ENCODE peak calls at places on chromosome 16, in four cellular contexts. One of them, this sample, is unnamed.

GRCh38 chr16:56938664-56939513 is 6.9 kb downstream of the HERPUD1 start:
- DNase-seq in IMR-90: no peak
- DNase-seq in fibroblast of lung: no peak
- DNase-seq in GM12878: no peak
- DNase-seq in this sample: no peak

GRCh38 chr16:10552998-10553491 is 27.4 kb downstream of the EMP2 start:
- DNase-seq in fibroblast of lung: no peak
- DNase-seq in IMR-90: no peak
- DNase-seq in GM12878: peak
- DNase-seq in this sample: no peak

GRCh38 chr16:89864421-89864820 is 9.0 kb upstream of the TCF25 start:
- DNase-seq in fibroblast of lung: no peak
- DNase-seq in GM12878: no peak
- DNase-seq in IMR-90: peak
- DNase-seq in this sample: peak

GRCh38 chr16:17476414-17477259 is 5.9 kb upstream of the XYLT1 start:
- DNase-seq in IMR-90: peak
- DNase-seq in GM12878: no peak
- DNase-seq in fibroblast of lung: peak
- DNase-seq in this sample: peak

GRCh38 chr16:49961087-49961486 is 63.9 kb upstream of the CNEP1R1 start:
- DNase-seq in fibroblast of lung: peak
- DNase-seq in IMR-90: peak
- DNase-seq in GM12878: no peak
- DNase-seq in this sample: peak

GRCh38 chr16:3687792-3688191 is 29.5 kb downstream of the TRAP1 start:
- DNase-seq in GM12878: no peak
- DNase-seq in IMR-90: no peak
- DNase-seq in fibroblast of lung: no peak
- DNase-seq in this sample: no peak

GRCh38 chr16:54242199-54242598 is 44.4 kb downstream of the IRX3 start:
- DNase-seq in fibroblast of lung: no peak
- DNase-seq in IMR-90: no peak
- DNase-seq in GM12878: no peak
- DNase-seq in this sample: no peak

GRCh38 chr16:65667013-65667578 is 545.2 kb upstream of the CDH11 start:
- DNase-seq in IMR-90: peak
- DNase-seq in GM12878: no peak
- DNase-seq in fibroblast of lung: peak
- DNase-seq in this sample: peak

GRCh38 chr16:51151435-51151950 is 423 bp upstream of the SALL1 start:
- DNase-seq in IMR-90: peak
- DNase-seq in GM12878: no peak
- DNase-seq in fibroblast of lung: peak
- DNase-seq in this sample: peak

GRCh38 chr16:2979669-2980226 is 498 bp downstream of the PKMYT1 start:
- DNase-seq in GM12878: no peak
- DNase-seq in fibroblast of lung: no peak
- DNase-seq in IMR-90: peak
- DNase-seq in this sample: peak

GRCh38 chr16:89861648-89862047 is 11.7 kb upstream of the TCF25 start:
- DNase-seq in fibroblast of lung: no peak
- DNase-seq in IMR-90: no peak
- DNase-seq in GM12878: no peak
- DNase-seq in this sample: peak

GRCh38 chr16:3554351-3554928 is 22.8 kb downstream of the NLRC3 start:
- DNase-seq in IMR-90: no peak
- DNase-seq in GM12878: no peak
- DNase-seq in fibroblast of lung: no peak
- DNase-seq in this sample: no peak

GRCh38 chr16:69865701-69866100 is 85.4 kb upstream of the CLEC18A start:
- DNase-seq in IMR-90: peak
- DNase-seq in GM12878: no peak
- DNase-seq in fibroblast of lung: peak
- DNase-seq in this sample: peak

GRCh38 chr16:14364112-14364385 is 266.0 kb downstream of the PARN start:
- DNase-seq in GM12878: no peak
- DNase-seq in IMR-90: no peak
- DNase-seq in fibroblast of lung: no peak
- DNase-seq in this sample: no peak

GRCh38 chr16:14365200-14365851 is 264.7 kb downstream of the PARN start:
- DNase-seq in GM12878: no peak
- DNase-seq in IMR-90: no peak
- DNase-seq in fibroblast of lung: no peak
- DNase-seq in this sample: no peak

GRCh38 chr16:14360326-14361037 is 269.6 kb downstream of the PARN start:
- DNase-seq in GM12878: no peak
- DNase-seq in IMR-90: no peak
- DNase-seq in fibroblast of lung: no peak
- DNase-seq in this sample: no peak

GRCh38 chr16:14364386-14365199 is 265.5 kb downstream of the PARN start:
- DNase-seq in GM12878: no peak
- DNase-seq in IMR-90: peak
- DNase-seq in fibroblast of lung: peak
- DNase-seq in this sample: peak

GRCh38 chr16:14362774-14363371 is 267.2 kb downstream of the PARN start:
- DNase-seq in IMR-90: peak
- DNase-seq in fibroblast of lung: peak
- DNase-seq in GM12878: no peak
- DNase-seq in this sample: peak
- H2AFZ ChIP-seq in IMR-90: peak
- H2AFZ ChIP-seq in fibroblast of lung: no peak
- H2AFZ ChIP-seq in GM12878: no peak
- H2AFZ ChIP-seq in this sample: peak

DNA sequence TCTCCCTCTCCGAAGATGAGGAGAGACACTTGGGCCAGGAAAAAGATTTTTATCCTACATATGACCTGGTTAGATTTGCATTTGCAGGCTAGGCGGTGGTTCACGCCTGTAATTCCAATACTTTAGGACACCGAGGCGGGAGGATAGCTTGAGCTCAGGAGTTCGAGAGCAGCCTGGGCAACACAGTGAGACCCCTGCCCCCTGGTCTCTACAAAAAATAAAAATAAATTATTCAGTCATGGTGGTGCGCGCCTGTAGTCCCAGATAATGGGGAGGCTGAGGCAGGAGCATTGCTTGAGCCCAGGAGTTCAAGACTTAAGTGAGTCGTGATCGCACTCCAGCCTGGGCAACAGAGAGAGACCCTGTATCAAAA is 7.9 kb upstream of the THAP11 start:
- DNase-seq in GM12878: no peak
- DNase-seq in fibroblast of lung: no peak
- DNase-seq in IMR-90: no peak
- DNase-seq in this sample: no peak
- H2AFZ ChIP-seq in GM12878: peak
- H2AFZ ChIP-seq in fibroblast of lung: peak
- H2AFZ ChIP-seq in IMR-90: peak
- H2AFZ ChIP-seq in this sample: peak

GRCh38 chr16:13081825-13082224 is 180.4 kb downstream of the SHISA9 start:
- DNase-seq in IMR-90: no peak
- DNase-seq in GM12878: no peak
- DNase-seq in fibroblast of lung: no peak
- DNase-seq in this sample: no peak

GRCh38 chr16:13083687-13084086 is 182.3 kb downstream of the SHISA9 start:
- DNase-seq in fibroblast of lung: no peak
- DNase-seq in GM12878: no peak
- DNase-seq in IMR-90: no peak
- DNase-seq in this sample: no peak

DNA sequence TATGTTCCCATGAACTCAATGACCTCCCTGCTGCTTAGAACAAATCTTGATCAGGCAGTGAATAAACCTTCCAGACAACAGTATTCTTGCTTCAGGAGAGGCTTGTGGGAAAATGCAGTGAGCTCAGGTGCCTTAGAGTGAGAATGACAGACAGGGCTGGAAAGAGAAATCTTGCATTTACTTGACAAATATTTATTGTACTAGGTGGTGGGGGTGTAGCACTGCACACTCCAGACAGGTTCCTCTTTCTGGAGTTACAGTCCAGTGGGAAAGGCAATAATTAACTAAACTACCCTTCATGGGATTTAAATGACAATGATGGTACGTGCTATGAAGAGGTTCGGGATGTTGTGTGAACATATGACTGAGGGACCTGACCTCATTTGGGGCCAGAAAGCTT is 182.9 kb downstream of the SHISA9 start:
- DNase-seq in IMR-90: no peak
- DNase-seq in fibroblast of lung: no peak
- DNase-seq in GM12878: no peak
- DNase-seq in this sample: no peak
- H2AFZ ChIP-seq in IMR-90: no peak
- H2AFZ ChIP-seq in fibroblast of lung: no peak
- H2AFZ ChIP-seq in GM12878: no peak
- H2AFZ ChIP-seq in this sample: no peak

DNA sequence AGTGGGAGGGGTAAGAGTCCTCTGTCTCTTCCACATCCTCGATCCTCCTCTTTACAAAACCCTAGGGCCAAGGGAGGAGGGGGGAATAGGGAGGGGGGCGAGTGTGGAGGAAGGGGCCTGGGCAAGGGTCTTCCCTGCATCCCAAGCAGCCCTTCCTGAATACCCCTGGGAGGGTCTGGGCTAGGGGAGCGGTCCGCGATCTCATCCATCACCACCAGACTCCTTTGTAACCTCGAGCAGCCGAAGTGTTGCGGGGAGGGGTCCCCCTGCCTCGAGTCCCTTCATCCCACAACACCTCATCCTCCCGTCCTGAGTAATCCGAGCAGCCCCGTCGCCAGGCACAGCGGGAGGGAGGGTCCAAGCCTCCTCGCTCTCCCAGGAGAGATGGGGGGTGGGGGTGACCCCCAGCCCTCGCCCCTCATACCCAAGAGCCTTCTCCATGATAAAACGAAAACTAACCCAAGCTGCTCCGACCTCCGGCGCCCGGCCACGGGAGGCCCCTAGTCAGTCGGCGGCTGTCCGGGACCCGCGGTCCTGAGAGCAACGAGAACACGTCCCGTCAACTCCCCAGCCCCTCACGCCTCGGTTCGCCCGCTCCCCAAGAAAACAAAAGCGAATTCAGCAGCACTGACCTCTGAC is 468 bp downstream of the SMPD3 start:
- DNase-seq in IMR-90: no peak
- DNase-seq in GM12878: no peak
- DNase-seq in fibroblast of lung: no peak
- DNase-seq in this sample: no peak
- H2AFZ ChIP-seq in IMR-90: peak
- H2AFZ ChIP-seq in GM12878: no peak
- H2AFZ ChIP-seq in fibroblast of lung: no peak
- H2AFZ ChIP-seq in this sample: no peak

DNA sequence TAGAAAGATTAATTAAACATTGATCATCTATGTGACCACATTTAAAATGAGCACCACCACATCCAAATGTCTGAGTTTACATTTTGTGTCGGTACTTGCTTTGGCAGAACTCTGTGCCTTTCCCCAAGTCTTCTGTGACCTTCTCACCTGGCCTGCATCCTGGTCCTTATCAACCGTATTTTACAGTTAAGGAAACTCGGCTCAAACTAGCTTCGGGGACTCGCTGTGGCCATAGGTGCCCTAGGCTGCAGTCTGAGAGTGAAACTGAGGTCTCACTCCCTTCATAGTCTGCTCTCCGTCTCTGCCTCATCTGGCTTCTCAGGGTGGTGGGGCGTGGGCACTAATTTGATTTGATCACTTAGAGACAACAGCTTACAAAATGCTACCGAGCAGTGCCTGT is 555.5 kb downstream of the WWOX start:
- DNase-seq in fibroblast of lung: no peak
- DNase-seq in GM12878: no peak
- DNase-seq in IMR-90: no peak
- DNase-seq in this sample: no peak
- H2AFZ ChIP-seq in fibroblast of lung: no peak
- H2AFZ ChIP-seq in GM12878: no peak
- H2AFZ ChIP-seq in IMR-90: no peak
- H2AFZ ChIP-seq in this sample: no peak

DNA sequence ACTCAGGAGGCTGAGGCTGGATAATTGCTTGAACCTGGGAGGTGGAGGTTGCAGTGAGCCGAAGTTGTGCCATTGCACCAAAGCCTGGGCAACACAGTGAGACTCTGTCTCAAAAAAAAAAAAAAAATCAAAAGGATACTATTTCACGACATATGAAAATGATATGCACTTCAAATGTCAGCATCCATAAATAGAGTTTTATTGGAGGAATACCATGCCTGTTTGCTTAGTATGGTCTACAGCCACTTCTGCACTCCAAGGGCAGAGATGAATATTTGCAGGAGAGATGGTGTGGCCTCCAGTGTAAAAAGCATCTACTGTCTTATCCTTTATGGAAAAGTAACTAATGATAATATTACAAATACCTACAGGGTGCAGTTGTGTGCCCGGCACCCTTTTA is 27.2 kb downstream of the ABCC6 start:
- DNase-seq in fibroblast of lung: no peak
- DNase-seq in IMR-90: no peak
- DNase-seq in GM12878: no peak
- DNase-seq in this sample: no peak
- H2AFZ ChIP-seq in fibroblast of lung: no peak
- H2AFZ ChIP-seq in IMR-90: no peak
- H2AFZ ChIP-seq in GM12878: no peak
- H2AFZ ChIP-seq in this sample: no peak

GRCh38 chr16:86555763-86556130 is 712 bp upstream of the MTHFSD start:
- DNase-seq in IMR-90: no peak
- DNase-seq in GM12878: no peak
- DNase-seq in fibroblast of lung: no peak
- DNase-seq in this sample: peak
- H2AFZ ChIP-seq in IMR-90: peak
- H2AFZ ChIP-seq in GM12878: peak
- H2AFZ ChIP-seq in fibroblast of lung: peak
- H2AFZ ChIP-seq in this sample: peak

GRCh38 chr16:67562526-67562917 is at the start of gene CTCF:
- DNase-seq in IMR-90: peak
- DNase-seq in fibroblast of lung: peak
- DNase-seq in GM12878: no peak
- DNase-seq in this sample: peak

GRCh38 chr16:67560827-67561342 is 1.4 kb upstream of the CTCF start:
- DNase-seq in fibroblast of lung: no peak
- DNase-seq in GM12878: no peak
- DNase-seq in IMR-90: no peak
- DNase-seq in this sample: peak

GRCh38 chr16:67561824-67562525 is 351 bp upstream of the CTCF start:
- DNase-seq in IMR-90: peak
- DNase-seq in GM12878: peak
- DNase-seq in fibroblast of lung: peak
- DNase-seq in this sample: peak

GRCh38 chr16:67562918-67563707 is 787 bp downstream of the CTCF start:
- DNase-seq in GM12878: no peak
- DNase-seq in fibroblast of lung: peak
- DNase-seq in IMR-90: peak
- DNase-seq in this sample: peak

DNA sequence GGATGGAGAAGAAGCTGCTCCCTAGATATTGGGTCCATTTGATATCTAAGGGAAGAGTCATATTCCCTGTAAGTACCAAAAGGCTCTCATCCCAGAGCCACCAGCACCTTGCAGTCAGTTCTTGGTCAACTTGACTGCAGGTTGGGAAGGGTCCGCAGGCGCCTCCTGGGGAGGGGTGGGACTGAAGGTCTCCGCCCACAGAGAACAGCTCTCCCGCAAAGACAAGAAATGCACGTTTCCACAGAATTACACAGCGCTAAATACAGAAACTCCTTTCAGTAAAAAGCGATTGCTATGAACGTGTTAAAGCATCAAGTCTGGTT is 864 bp upstream of the CTCF start:
- DNase-seq in fibroblast of lung: no peak
- DNase-seq in GM12878: no peak
- DNase-seq in IMR-90: no peak
- DNase-seq in this sample: no peak
- H2AFZ ChIP-seq in fibroblast of lung: peak
- H2AFZ ChIP-seq in GM12878: peak
- H2AFZ ChIP-seq in IMR-90: peak
- H2AFZ ChIP-seq in this sample: peak